ENCODE peak calls at places on chromosome 3, in eight cellular contexts. S is HCT116; Z is lower lobe of right lung; E is tibial artery; F is lung; B is CD4-positive, alpha-beta T cell; V is WERI-Rb-1; M is kidney. L is an unnamed sample.

GRCh38 chr3:46690798-46691197 is 2.7 kb downstream of the ALS2CL start:
- DNase-seq in E (no peak), B (no peak), F (peak), Z (peak), S (no peak), M (peak), V (no peak), L (peak)

GRCh38 chr3:63967675-63968611 is 55.4 kb downstream of the PSMD6 start:
- DNase-seq in V (peak), M (no peak), Z (no peak), B (peak), E (peak), F (no peak), S (no peak), L (peak)

GRCh38 chr3:39447637-39448483 is 19.6 kb upstream of the MOBP start:
- DNase-seq in E (peak), S (peak), V (peak), B (peak), F (peak), Z (no peak), M (no peak), L (peak)

GRCh38 chr3:172257638-172258400 is 190.4 kb downstream of the GHSR start:
- DNase-seq in B (no peak), E (no peak), F (no peak), Z (no peak), V (no peak), S (no peak), M (no peak), L (no peak)

GRCh38 chr3:38836561-38836960 is 20.5 kb upstream of the SCN10A start:
- DNase-seq in S (no peak), V (no peak), F (no peak), Z (no peak), E (no peak), B (no peak), M (no peak), L (no peak)

GRCh38 chr3:108907194-108907593 is 46.5 kb downstream of the GUCA1C start:
- DNase-seq in B (no peak), Z (no peak), V (no peak), M (no peak), S (no peak), E (no peak), F (no peak), L (no peak)

GRCh38 chr3:58180099-58180880 is 30.5 kb downstream of the DNASE1L3 start:
- DNase-seq in V (no peak), E (no peak), S (no peak), M (no peak), Z (no peak), B (no peak), F (no peak), L (no peak)

GRCh38 chr3:153903430-153903829 is 217.8 kb upstream of the ARHGEF26 start:
- DNase-seq in E (no peak), F (no peak), B (no peak), V (no peak), Z (no peak), S (no peak), M (no peak), L (no peak)

GRCh38 chr3:65245133-65246076 is 557.6 kb upstream of the ADAMTS9 start:
- DNase-seq in E (no peak), M (no peak), F (no peak), V (no peak), S (no peak), Z (no peak), B (no peak), L (no peak)

GRCh38 chr3:115141018-115141757 is 5.9 kb downstream of the ZBTB20 start:
- DNase-seq in Z (no peak), E (no peak), V (no peak), B (no peak), F (no peak), S (no peak), M (no peak), L (no peak)

GRCh38 chr3:18618723-18619122 is 193.6 kb upstream of the SATB1 start:
- DNase-seq in Z (no peak), E (no peak), M (no peak), S (no peak), F (no peak), B (no peak), V (no peak), L (no peak)

GRCh38 chr3:129481783-129482332 is 41.8 kb downstream of the IFT122 start:
- DNase-seq in M (no peak), S (no peak), V (no peak), Z (peak), B (peak), F (peak), E (peak), L (no peak)

GRCh38 chr3:171614318-171614967 is 154.2 kb upstream of the TNIK start:
- DNase-seq in F (no peak), S (no peak), B (peak), E (no peak), V (peak), M (peak), Z (no peak), L (no peak)

GRCh38 chr3:178703268-178703975 is 167.2 kb downstream of the KCNMB2 start:
- DNase-seq in B (no peak), Z (no peak), M (no peak), V (no peak), F (no peak), E (no peak), S (no peak), L (no peak)

GRCh38 chr3:126434931-126435411 is 40.3 kb downstream of the CFAP100 start:
- DNase-seq in V (no peak), Z (no peak), B (no peak), M (peak), F (no peak), E (no peak), S (no peak), L (no peak)

GRCh38 chr3:12175844-12176453 is 17.2 kb upstream of the TIMP4 start:
- DNase-seq in V (peak), F (peak), M (no peak), S (peak), E (peak), B (no peak), Z (peak), L (peak)

GRCh38 chr3:137764563-137765309 is 621 bp downstream of the SOX14 start:
- DNase-seq in E (no peak), B (no peak), V (no peak), S (no peak), F (no peak), Z (no peak), M (peak), L (no peak)

GRCh38 chr3:128971421-128971820 is 22.5 kb downstream of the CFAP92 start:
- DNase-seq in Z (no peak), E (no peak), V (no peak), F (peak), S (no peak), M (no peak), B (no peak), L (peak)

GRCh38 chr3:173685471-173685870 is 287.9 kb downstream of the NLGN1 start:
- DNase-seq in F (no peak), V (no peak), B (no peak), E (no peak), Z (no peak), M (no peak), S (no peak), L (no peak)

GRCh38 chr3:149450281-149450680 is 24.2 kb upstream of the TM4SF4 start:
- DNase-seq in E (no peak), M (no peak), V (no peak), B (no peak), F (no peak), Z (no peak), S (no peak), L (no peak)

GRCh38 chr3:36707623-36708409 is 56.5 kb downstream of the DCLK3 start:
- DNase-seq in E (no peak), S (peak), Z (no peak), V (no peak), F (no peak), M (no peak), B (no peak), L (no peak)

GRCh38 chr3:171646357-171647133 is 163.7 kb downstream of the PLD1 start:
- DNase-seq in M (no peak), E (no peak), Z (no peak), F (no peak), S (peak), B (no peak), V (peak), L (no peak)

GRCh38 chr3:172447611-172448579 is at the start of gene GHSR:
- DNase-seq in Z (no peak), B (no peak), E (no peak), V (no peak), S (no peak), F (no peak), M (peak), L (no peak)

GRCh38 chr3:167738037-167738436 is 2.5 kb downstream of the SERPINI1 start:
- DNase-seq in V (no peak), E (no peak), F (no peak), Z (no peak), M (no peak), S (no peak), B (no peak), L (no peak)

GRCh38 chr3:174465177-174465576 is 394.0 kb upstream of the NAALADL2 start:
- DNase-seq in F (no peak), B (no peak), V (no peak), E (no peak), Z (no peak), M (no peak), S (no peak), L (no peak)

GRCh38 chr3:169034401-169034800 is 629.1 kb downstream of the MECOM start:
- DNase-seq in E (no peak), S (no peak), Z (no peak), F (no peak), M (no peak), V (no peak), B (no peak), L (no peak)

GRCh38 chr3:189392969-189393368 is 221.2 kb downstream of the TPRG1 start:
- DNase-seq in B (no peak), F (no peak), S (peak), Z (no peak), V (no peak), M (peak), E (no peak), L (peak)

GRCh38 chr3:144197116-144197515 is 225.5 kb downstream of the DIPK2A start:
- DNase-seq in B (no peak), S (no peak), F (no peak), E (no peak), Z (no peak), V (no peak), M (no peak), L (no peak)

GRCh38 chr3:108153451-108153981 is 62.7 kb upstream of the CD47 start:
- DNase-seq in M (no peak), F (no peak), B (peak), V (peak), E (no peak), S (peak), Z (peak), L (peak)

GRCh38 chr3:140904521-140904920 is 37.1 kb upstream of the SLC25A36 start:
- DNase-seq in B (no peak), V (no peak), M (no peak), E (no peak), Z (no peak), F (no peak), S (no peak), L (no peak)

GRCh38 chr3:46573701-46574100 is 7.6 kb upstream of the LRRC2 start:
- DNase-seq in Z (no peak), F (no peak), S (no peak), B (no peak), M (no peak), E (no peak), V (no peak), L (no peak)

GRCh38 chr3:13548696-13549512 is at the start of gene FBLN2:
- DNase-seq in F (no peak), S (no peak), B (peak), E (no peak), Z (no peak), V (peak), M (peak), L (no peak)

GRCh38 chr3:36525115-36525711 is 144.9 kb downstream of the STAC start:
- DNase-seq in V (no peak), S (no peak), E (no peak), M (no peak), F (no peak), Z (no peak), B (no peak), L (no peak)

GRCh38 chr3:64867204-64867603 is 179.4 kb upstream of the ADAMTS9 start:
- DNase-seq in B (no peak), F (no peak), Z (no peak), E (no peak), M (no peak), S (no peak), V (no peak), L (peak)

GRCh38 chr3:170765419-170766078 is 104.4 kb downstream of the RPL22L1 start:
- DNase-seq in M (no peak), S (no peak), Z (no peak), V (no peak), B (no peak), F (no peak), E (no peak), L (no peak)

GRCh38 chr3:105473521-105474223 is 107.0 kb downstream of the ALCAM start:
- DNase-seq in E (no peak), S (no peak), F (no peak), V (no peak), B (no peak), Z (no peak), M (no peak), L (no peak)

GRCh38 chr3:43161684-43162512 is 56.0 kb upstream of the POMGNT2 start:
- DNase-seq in F (no peak), E (no peak), V (no peak), M (no peak), S (no peak), Z (no peak), B (no peak), L (no peak)
- H3K27ac ChIP-seq in F (no peak), E (no peak), V (no peak), M (no peak), S (no peak), Z (peak), B (peak), L (no peak)

GRCh38 chr3:66502981-66503380 is 2.2 kb upstream of the LRIG1 start:
- DNase-seq in E (no peak), B (no peak), Z (no peak), M (no peak), F (no peak), V (no peak), S (no peak), L (no peak)

GRCh38 chr3:66499881-66500574 is 794 bp downstream of the LRIG1 start:
- DNase-seq in M (peak), Z (peak), S (no peak), F (peak), E (no peak), V (peak), B (peak), L (peak)

GRCh38 chr3:66502267-66502874 is 1.5 kb upstream of the LRIG1 start:
- DNase-seq in M (no peak), Z (no peak), V (no peak), S (no peak), F (no peak), E (no peak), B (no peak), L (no peak)

GRCh38 chr3:66500575-66501482 is at the start of gene LRIG1:
- DNase-seq in Z (peak), E (peak), M (peak), V (peak), B (peak), S (peak), F (peak), L (peak)

GRCh38 chr3:66501483-66502266 is 853 bp upstream of the LRIG1 start:
- DNase-seq in Z (no peak), M (peak), E (no peak), S (no peak), F (no peak), V (no peak), B (no peak), L (no peak)
- H3K27ac ChIP-seq in Z (no peak), M (no peak), E (peak), S (no peak), F (no peak), V (peak), B (no peak), L (no peak)

GRCh38 chr3:71430941-71431552 is 152.5 kb downstream of the FOXP1 start:
- DNase-seq in S (no peak), B (no peak), M (no peak), V (no peak), F (no peak), E (no peak), Z (no peak), L (no peak)
- H3K27ac ChIP-seq in S (no peak), B (peak), M (no peak), V (no peak), F (no peak), E (no peak), Z (no peak), L (no peak)

GRCh38 chr3:120683671-120684301 is 1.7 kb upstream of the HGD start:
- DNase-seq in E (no peak), V (no peak), S (no peak), B (no peak), Z (no peak), M (no peak), F (no peak), L (no peak)
- H3K27ac ChIP-seq in E (no peak), V (no peak), S (no peak), B (no peak), Z (no peak), M (no peak), F (no peak), L (peak)

DNA sequence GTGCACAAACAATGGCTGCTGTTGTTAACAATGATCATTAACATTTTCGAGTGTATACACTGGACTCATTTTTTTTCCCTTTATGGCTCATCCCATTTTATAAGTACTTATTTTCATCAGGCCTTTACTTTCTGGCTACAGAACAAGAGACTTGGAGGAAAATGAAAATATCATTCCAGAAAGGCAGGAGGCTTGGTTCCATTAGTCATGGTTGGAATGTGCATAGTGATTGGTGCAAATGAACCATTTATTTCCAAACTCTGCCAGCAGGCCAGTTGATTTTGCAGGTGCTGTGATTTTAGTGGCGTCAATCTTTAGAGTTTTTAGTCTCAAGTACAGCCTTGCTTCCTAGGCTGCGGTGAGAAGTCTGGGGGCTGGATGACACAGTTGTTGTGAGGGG is 151.8 kb downstream of the ITPR1 start:
- DNase-seq in M (no peak), E (no peak), B (no peak), F (no peak), V (no peak), S (no peak), Z (no peak), L (no peak)
- H3K27ac ChIP-seq in M (no peak), E (no peak), B (no peak), F (no peak), V (no peak), S (no peak), Z (no peak), L (no peak)

GRCh38 chr3:107132674-107133073 is 244.6 kb upstream of the CCDC54 start:
- DNase-seq in Z (no peak), B (no peak), V (no peak), E (no peak), S (no peak), F (no peak), M (no peak), L (no peak)
- H3K27ac ChIP-seq in Z (no peak), B (no peak), V (no peak), E (no peak), S (no peak), F (no peak), M (no peak), L (no peak)

DNA sequence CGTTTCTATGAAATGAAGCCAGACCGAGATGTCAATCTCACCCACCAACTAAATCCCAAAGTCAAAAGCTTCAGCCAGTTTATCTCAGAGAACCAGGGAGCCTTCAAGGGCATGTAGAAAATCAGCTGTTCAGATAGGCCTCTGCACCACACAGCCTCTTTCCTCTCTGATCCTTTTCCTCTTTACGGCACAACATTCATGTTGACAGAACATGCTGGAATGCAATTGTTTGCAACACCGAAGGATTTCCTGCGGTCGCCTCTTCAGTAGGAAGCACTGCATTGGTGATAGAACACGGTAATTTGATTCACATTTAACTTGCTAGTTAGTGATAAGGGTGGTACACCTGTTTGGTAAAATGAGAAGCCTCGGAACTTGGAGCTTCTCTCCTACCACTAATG is 41.9 kb upstream of the TRA2B start:
- DNase-seq in E (no peak), B (no peak), S (no peak), V (no peak), F (no peak), M (no peak), Z (no peak), L (no peak)
- H3K27ac ChIP-seq in E (no peak), B (no peak), S (no peak), V (no peak), F (no peak), M (no peak), Z (no peak), L (no peak)

L was measured in colonic mucosa.